ENCODE peak calls at places on chromosomes 2 and 18, in four cellular contexts. C is upper lobe of left lung; D is adrenal gland; E is effector memory CD4-positive, alpha-beta T cell. A is an unnamed sample. For H3K9me3, the result is how much of the 10 kb centered on the place peaks cover.

GRCh38 chr18:40313030-40313642 is 1641.9 kb upstream of the PIK3C3 start:
- DNase-seq in C (no peak), E (no peak), D (no peak), A (no peak)

GRCh38 chr2:219624565-219624964 is 2.9 kb upstream of the SLC4A3 start:
- DNase-seq in D (no peak), C (no peak), E (no peak), A (no peak)

GRCh38 chr2:117933884-117934354 is 80.0 kb downstream of the CCDC93 start:
- DNase-seq in D (no peak), E (no peak), C (no peak), A (no peak)

GRCh38 chr18:10783941-10784340 is 258.1 kb downstream of the NAPG start:
- DNase-seq in E (no peak), C (no peak), D (no peak), A (no peak)

GRCh38 chr2:207854484-207855386 is 85.0 kb upstream of the FZD5 start:
- DNase-seq in E (no peak), C (no peak), D (no peak), A (no peak)

GRCh38 chr2:195532628-195533271 is 124.3 kb upstream of the SLC39A10 start:
- DNase-seq in D (no peak), E (no peak), C (no peak), A (no peak)

GRCh38 chr2:55865095-55865835 is 58.3 kb downstream of the EFEMP1 start:
- DNase-seq in E (no peak), D (no peak), C (no peak), A (no peak)

GRCh38 chr2:208062113-208062512 is 36.8 kb upstream of the PLEKHM3 start:
- DNase-seq in D (no peak), E (no peak), C (no peak), A (no peak)

GRCh38 chr2:219828127-219828526 is 200.7 kb downstream of the SLC4A3 start:
- DNase-seq in E (no peak), D (no peak), C (no peak), A (no peak)

GRCh38 chr18:14979875-14980274 is 231.9 kb downstream of the ANKRD30B start:
- DNase-seq in C (no peak), D (no peak), E (no peak), A (no peak)
- H3K9me3 ChIP-seq in C (under half), D (under half), E (under half), A (under half)

DNA sequence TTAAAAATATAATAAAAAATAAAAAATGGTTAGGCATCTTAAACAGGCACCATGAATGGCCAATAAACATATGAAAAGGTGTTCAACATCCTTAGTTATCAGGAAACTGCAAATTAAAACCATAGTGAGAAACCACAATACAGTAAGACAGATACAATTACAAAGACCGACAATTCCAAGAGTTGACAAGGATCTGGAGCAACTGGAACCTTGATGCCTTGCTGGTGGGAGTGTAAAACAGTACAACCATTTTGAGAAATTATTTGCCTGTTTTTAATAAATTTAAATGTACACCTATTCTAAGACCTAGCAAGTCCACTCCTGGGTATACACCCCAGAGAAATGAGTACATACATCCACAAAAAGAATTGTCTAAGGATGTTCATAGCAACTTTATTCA is 49.1 kb downstream of the NGEF start:
- DNase-seq in C (no peak), E (no peak), D (no peak), A (no peak)
- H3K9me3 ChIP-seq in C (under half), E (under half), D (under half), A (under half)

GRCh38 chr18:79733996-79734770 is 54.6 kb downstream of the CTDP1 start:
- DNase-seq in D (no peak), E (no peak), C (peak), A (no peak)

GRCh38 chr18:79735071-79735980 is 55.7 kb downstream of the CTDP1 start:
- DNase-seq in D (no peak), C (peak), E (no peak), A (no peak)

GRCh38 chr18:79732721-79733025 is 53.1 kb downstream of the CTDP1 start:
- DNase-seq in E (no peak), D (no peak), C (no peak), A (no peak)

GRCh38 chr18:79730804-79731203 is 51.2 kb downstream of the CTDP1 start:
- DNase-seq in D (no peak), E (no peak), C (no peak), A (no peak)

GRCh38 chr18:79733135-79733609 is 53.6 kb downstream of the CTDP1 start:
- DNase-seq in D (no peak), C (peak), E (no peak), A (no peak)
- H3K9me3 ChIP-seq in D (under half), C (under half), E (under half), A (under half)

GRCh38 chr2:127514076-127514475 is 12.2 kb downstream of the IWS1 start:
- DNase-seq in E (no peak), C (no peak), D (no peak), A (no peak)

GRCh38 chr2:127514485-127514884 is 11.8 kb downstream of the IWS1 start:
- DNase-seq in C (peak), D (no peak), E (no peak), A (no peak)

GRCh38 chr2:127517465-127517864 is 8.8 kb downstream of the IWS1 start:
- DNase-seq in D (no peak), E (no peak), C (no peak), A (no peak)

GRCh38 chr2:127515383-127515915 is 10.8 kb downstream of the IWS1 start:
- DNase-seq in C (no peak), E (no peak), D (no peak), A (no peak)

GRCh38 chr2:127516031-127516430 is 10.3 kb downstream of the IWS1 start:
- DNase-seq in C (peak), E (no peak), D (peak), A (no peak)
- H3K9me3 ChIP-seq in C (under half), E (under half), D (under half), A (under half)